ENCODE peak calls at places on chromosomes 16 and 17, in six cellular contexts. A is kidney epithelial cell, K is uterus, H is astrocyte, O is lung, Y is body of pancreas. M is an unnamed sample. For H3K27me3, the result is how much of the 10 kb centered on the place peaks cover.

GRCh38 chr17:17387461-17388362 is 84.5 kb downstream of the NT5M start:
- DNase-seq in A (no peak), K (no peak), H (no peak), O (peak), Y (peak), M (no peak)

GRCh38 chr17:33140413-33141099 is 148.9 kb downstream of the SPACA3 start:
- DNase-seq in A (no peak), K (no peak), H (no peak), O (no peak), Y (no peak), M (no peak)

GRCh38 chr16:85569615-85570212 is 43.4 kb upstream of the GSE1 start:
- DNase-seq in A (no peak), K (no peak), H (peak), O (peak), Y (peak), M (no peak)

GRCh38 chr16:74724820-74725549 is 24.3 kb upstream of the MLKL start:
- DNase-seq in A (peak), K (no peak), H (peak), O (no peak), Y (no peak), M (peak)

GRCh38 chr17:46158323-46159296 is 34.6 kb downstream of the KANSL1 start:
- DNase-seq in A (no peak), K (no peak), H (no peak), O (no peak), Y (no peak), M (no peak)

GRCh38 chr16:4319454-4319853 is 3.6 kb downstream of the GLIS2 start:
- DNase-seq in A (no peak), K (no peak), H (no peak), O (no peak), Y (no peak), M (no peak)

GRCh38 chr17:8472663-8473062 is 37.0 kb downstream of the NDEL1 start:
- DNase-seq in A (no peak), K (no peak), H (no peak), O (no peak), Y (no peak), M (no peak)

GRCh38 chr17:44222112-44222869 is 2.8 kb upstream of the UBTF start:
- DNase-seq in A (no peak), K (peak), H (peak), O (peak), Y (peak), M (no peak)

GRCh38 chr17:43406676-43407645 is 8.2 kb downstream of the ARL4D start:
- DNase-seq in A (no peak), K (no peak), H (peak), O (no peak), Y (no peak), M (no peak)

GRCh38 chr16:27406729-27407128 is 4.8 kb downstream of the IL21R start:
- DNase-seq in A (no peak), K (no peak), H (no peak), O (no peak), Y (no peak), M (no peak)

GRCh38 chr17:5431929-5432556 is 6.9 kb downstream of the C1QBP start:
- DNase-seq in A (no peak), K (no peak), H (no peak), O (no peak), Y (no peak), M (no peak)

GRCh38 chr16:18792836-18793433 is 2.8 kb upstream of the RPS15A start:
- DNase-seq in A (no peak), K (no peak), H (peak), O (no peak), Y (no peak), M (no peak)

GRCh38 chr17:12201294-12201693 is 180.6 kb downstream of the MAP2K4 start:
- DNase-seq in A (no peak), K (no peak), H (no peak), O (no peak), Y (no peak), M (no peak)

GRCh38 chr17:29611351-29612093 is 11.2 kb downstream of the CORO6 start:
- DNase-seq in A (no peak), K (no peak), H (no peak), O (no peak), Y (no peak), M (no peak)

GRCh38 chr17:6474906-6475305 is 30.7 kb downstream of the PIMREG start:
- DNase-seq in A (no peak), K (no peak), H (no peak), O (no peak), Y (no peak), M (no peak)

GRCh38 chr17:3794890-3795757 is 5.9 kb downstream of the ITGAE start:
- DNase-seq in A (peak), K (no peak), H (peak), O (no peak), Y (no peak), M (no peak)

GRCh38 chr16:88462396-88462795 is 9.3 kb downstream of the ZFPM1 start:
- DNase-seq in A (no peak), K (no peak), H (no peak), O (no peak), Y (no peak), M (no peak)

GRCh38 chr17:1647802-1648581 is 1.7 kb downstream of the RILP start:
- DNase-seq in A (no peak), K (no peak), H (no peak), O (peak), Y (no peak), M (no peak)

GRCh38 chr17:55266051-55266957 is 1.5 kb downstream of the HLF start:
- DNase-seq in A (no peak), K (peak), H (no peak), O (no peak), Y (no peak), M (no peak)

GRCh38 chr17:42321555-42321954 is 33.3 kb downstream of the STAT5A start:
- DNase-seq in A (no peak), K (no peak), H (no peak), O (no peak), Y (no peak), M (no peak)

GRCh38 chr17:78374631-78375274 is 3.7 kb upstream of the PGS1 start:
- DNase-seq in A (no peak), K (no peak), H (peak), O (no peak), Y (no peak), M (no peak)

GRCh38 chr16:20614201-20615141 is 38.3 kb upstream of the ACSM2B start:
- DNase-seq in A (no peak), K (no peak), H (no peak), O (peak), Y (peak), M (no peak)

GRCh38 chr17:81866440-81867122 is 4.6 kb downstream of the ARHGDIA start:
- DNase-seq in A (no peak), K (no peak), H (no peak), O (no peak), Y (no peak), M (no peak)

GRCh38 chr16:80019395-80019794 is 418.9 kb upstream of the MAF start:
- DNase-seq in A (no peak), K (no peak), H (no peak), O (no peak), Y (no peak), M (no peak)

GRCh38 chr17:60534613-60535157 is 8.6 kb upstream of the APPBP2 start:
- DNase-seq in A (peak), K (no peak), H (no peak), O (no peak), Y (no peak), M (no peak)

GRCh38 chr17:39818282-39819000 is 45.7 kb downstream of the IKZF3 start:
- DNase-seq in A (no peak), K (no peak), H (no peak), O (no peak), Y (no peak), M (no peak)

GRCh38 chr17:12665263-12666210 is at the start of gene MYOCD:
- DNase-seq in A (no peak), K (peak), H (peak), O (no peak), Y (no peak), M (no peak)

GRCh38 chr16:4322121-4323035 is 6.5 kb downstream of the GLIS2 start:
- DNase-seq in A (no peak), K (no peak), H (no peak), O (no peak), Y (peak), M (no peak)

GRCh38 chr17:75740215-75740614 is 19.0 kb downstream of the ITGB4 start:
- DNase-seq in A (no peak), K (no peak), H (no peak), O (no peak), Y (no peak), M (no peak)

GRCh38 chr16:1154291-1154886 is 1.5 kb downstream of the CACNA1H start:
- DNase-seq in A (no peak), K (peak), H (no peak), O (no peak), Y (no peak), M (no peak)

GRCh38 chr16:1152123-1152638 is 725 bp upstream of the CACNA1H start:
- DNase-seq in A (no peak), K (peak), H (no peak), O (no peak), Y (no peak), M (no peak)

GRCh38 chr16:1151424-1152122 is 1.3 kb upstream of the CACNA1H start:
- DNase-seq in A (no peak), K (no peak), H (no peak), O (no peak), Y (no peak), M (no peak)

GRCh38 chr16:1153480-1154160 is 714 bp downstream of the CACNA1H start:
- DNase-seq in A (no peak), K (no peak), H (no peak), O (no peak), Y (no peak), M (no peak)

DNA sequence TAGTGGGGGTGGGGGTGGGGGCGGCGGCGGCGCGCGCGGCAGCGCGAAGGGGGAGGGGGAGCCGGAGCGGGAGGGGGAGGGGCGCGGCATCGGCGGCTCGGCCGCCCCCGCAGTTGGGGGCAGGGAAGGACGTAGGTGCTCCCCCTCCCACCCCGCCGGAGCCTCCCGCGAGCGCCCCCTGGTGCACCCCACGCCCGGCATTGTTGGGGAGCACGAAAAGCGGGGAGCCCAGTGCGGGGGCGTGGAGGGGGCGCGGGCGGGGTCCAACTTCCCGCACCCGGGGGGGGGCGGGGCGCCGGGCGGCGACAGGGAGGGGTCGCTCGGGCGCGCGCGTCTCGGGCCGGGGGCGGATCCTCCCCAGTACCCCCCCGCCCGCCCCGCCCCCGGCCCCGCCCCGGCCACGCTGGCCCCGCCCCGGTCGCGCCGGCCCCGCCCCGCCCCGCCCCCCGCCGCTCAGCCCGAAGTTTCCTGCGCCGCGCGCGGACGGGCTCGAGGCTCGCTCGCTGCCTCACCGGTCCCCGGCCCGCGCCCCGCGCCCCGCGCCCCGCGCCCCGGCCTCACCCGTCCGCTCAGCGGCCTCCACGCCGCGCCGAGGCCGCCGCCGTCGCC is at the start of gene CACNA1H:
- DNase-seq in A (no peak), K (peak), H (no peak), O (no peak), Y (no peak), M (no peak)
- TF ChIP-seq CTCF in A (no peak), K (no peak), H (no peak), O (no peak), Y (no peak), M (peak)

DNA sequence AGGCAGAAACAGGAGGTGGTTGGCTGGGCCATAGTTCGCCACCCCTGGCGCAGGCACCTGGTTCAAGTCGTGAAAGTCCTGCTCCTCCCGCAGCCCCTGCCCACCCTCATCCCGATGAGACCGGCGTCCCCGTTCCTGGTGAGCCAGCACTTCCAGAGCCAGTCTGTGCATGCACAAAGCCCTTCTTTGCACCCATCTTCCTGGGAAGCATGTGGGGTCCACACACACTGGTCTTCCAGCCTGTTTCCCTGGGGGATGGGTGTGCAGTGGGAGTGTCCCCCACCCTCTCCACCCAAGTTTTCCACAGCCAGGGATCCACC is 1.6 kb upstream of the ZG16B start:
- DNase-seq in A (no peak), K (no peak), H (no peak), O (no peak), Y (no peak), M (no peak)
- H3K4me3 ChIP-seq in A (no peak), K (no peak), H (no peak), O (no peak), Y (no peak), M (no peak)

GRCh38 chr17:48541574-48542113 is 3.3 kb downstream of the HOXB2 start:
- DNase-seq in A (no peak), K (peak), H (no peak), O (no peak), Y (no peak), M (no peak)

GRCh38 chr17:48542114-48542955 is 2.6 kb downstream of the HOXB2 start:
- DNase-seq in A (no peak), K (peak), H (no peak), O (no peak), Y (no peak), M (no peak)

GRCh38 chr17:48543854-48544355 is 1.0 kb downstream of the HOXB2 start:
- DNase-seq in A (no peak), K (no peak), H (no peak), O (no peak), Y (no peak), M (no peak)

GRCh38 chr17:48544356-48545021 is 420 bp downstream of the HOXB2 start:
- DNase-seq in A (no peak), K (peak), H (peak), O (peak), Y (peak), M (no peak)

DNA sequence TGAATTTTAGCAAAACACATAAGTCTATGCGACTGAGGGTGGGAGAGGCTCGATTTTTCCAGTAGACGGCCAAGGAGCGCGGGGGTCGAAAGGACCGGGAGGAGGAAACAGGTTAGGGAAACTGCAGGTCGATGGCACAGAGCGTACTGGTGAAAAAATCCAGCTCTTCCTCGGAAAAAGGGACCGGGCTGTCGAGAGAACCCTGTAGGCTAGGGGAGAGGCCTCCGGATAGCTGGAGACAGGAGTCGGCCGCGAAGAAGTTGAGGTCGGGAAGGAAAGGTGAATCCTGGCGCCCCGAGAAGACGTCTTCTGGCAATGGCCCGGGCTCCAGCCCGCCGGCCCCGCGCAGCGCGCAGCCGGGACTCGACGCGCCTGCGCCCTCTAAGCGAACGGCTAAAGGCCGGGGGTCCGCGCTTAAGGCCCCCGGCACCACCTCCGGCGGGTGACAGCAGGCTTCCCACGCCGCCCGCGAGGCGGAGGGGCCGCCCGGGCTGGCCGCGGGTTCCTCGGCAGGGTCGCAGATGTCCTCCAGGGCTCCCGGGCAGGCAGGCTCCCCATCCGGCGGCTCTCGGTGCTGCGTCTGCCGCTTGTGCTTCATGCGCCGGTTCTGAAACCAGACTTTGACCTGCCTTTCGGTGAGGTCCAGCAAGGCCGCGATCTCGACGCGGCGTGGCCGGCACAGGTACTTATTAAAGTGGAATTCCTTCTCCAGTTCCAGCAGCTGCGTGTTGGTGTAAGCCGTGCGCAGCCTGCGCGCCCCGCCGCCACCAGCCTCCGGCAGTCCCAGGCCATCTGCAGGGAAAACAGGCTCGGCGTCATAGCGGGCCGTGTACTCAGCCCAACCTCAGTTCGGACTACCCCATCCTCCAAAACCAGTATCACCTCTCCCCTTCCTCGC is 1.7 kb downstream of the HOXB2 start:
- DNase-seq in A (no peak), K (peak), H (no peak), O (no peak), Y (no peak), M (no peak)
- H3K27me3 ChIP-seq in A (under half), K (under half), H (under half), O (under half), Y (under half), M (under half)

GRCh38 chr17:38457577-38458371 is 29.5 kb downstream of the ARHGAP23 start:
- DNase-seq in A (no peak), K (no peak), H (no peak), O (no peak), Y (no peak), M (no peak)

GRCh38 chr17:38454528-38454927 is 26.3 kb downstream of the ARHGAP23 start:
- DNase-seq in A (no peak), K (peak), H (peak), O (peak), Y (peak), M (no peak)

GRCh38 chr17:38455288-38455915 is 27.1 kb downstream of the ARHGAP23 start:
- DNase-seq in A (no peak), K (no peak), H (no peak), O (no peak), Y (no peak), M (no peak)

GRCh38 chr17:38453951-38454421 is 25.7 kb downstream of the ARHGAP23 start:
- DNase-seq in A (no peak), K (peak), H (peak), O (no peak), Y (no peak), M (no peak)

GRCh38 chr17:38456031-38456815 is 28.0 kb downstream of the ARHGAP23 start:
- DNase-seq in A (no peak), K (no peak), H (no peak), O (no peak), Y (no peak), M (no peak)
- TF ChIP-seq CTCF in A (peak), K (no peak), H (no peak), O (no peak), Y (no peak), M (peak)

GRCh38 chr16:67183627-67184452 is at the start of gene MATCAP1:
- DNase-seq in A (peak), K (peak), H (peak), O (peak), Y (peak), M (peak)

GRCh38 chr16:67180166-67180565 is 3.6 kb downstream of the MATCAP1 start:
- DNase-seq in A (no peak), K (no peak), H (no peak), O (no peak), Y (no peak), M (no peak)

GRCh38 chr16:67181346-67181745 is 2.4 kb downstream of the MATCAP1 start:
- DNase-seq in A (no peak), K (peak), H (peak), O (no peak), Y (no peak), M (no peak)

GRCh38 chr16:67183284-67183626 is 508 bp downstream of the MATCAP1 start:
- DNase-seq in A (no peak), K (no peak), H (no peak), O (no peak), Y (no peak), M (no peak)

GRCh38 chr16:67182288-67182687 is 1.5 kb downstream of the MATCAP1 start:
- DNase-seq in A (no peak), K (no peak), H (no peak), O (no peak), Y (no peak), M (no peak)
- H3K4me3 ChIP-seq in A (no peak), K (no peak), H (no peak), O (no peak), Y (no peak), M (no peak)